ENCODE peak calls at places on chromosomes 12 and 14, in eight cellular contexts. One of them, this sample, is unnamed.

GRCh38 chr14:91361236-91361811 is 56.3 kb downstream of the CCDC88C start:
- DNase-seq in BJ: no peak
- DNase-seq in activated naive CD4-positive, alpha-beta T cell: no peak
- DNase-seq in activated gamma-delta T cell treated with anti-CD3 and anti-CD28 coated beads, Interleukin-2, amount 50 U/mL, for 16 hours: no peak
- DNase-seq in HL-60: peak; percentile 97
- DNase-seq in HepG2: peak; percentile 61
- DNase-seq in CD8-positive, alpha-beta T cell: no peak
- DNase-seq in OCI-LY7: no peak
- DNase-seq in this sample: no peak

GRCh38 chr14:84036863-84037262 is 1493.1 kb upstream of the FLRT2 start:
- DNase-seq in BJ: peak; percentile 26
- DNase-seq in activated naive CD4-positive, alpha-beta T cell: no peak
- DNase-seq in activated gamma-delta T cell treated with anti-CD3 and anti-CD28 coated beads, Interleukin-2, amount 50 U/mL, for 16 hours: no peak
- DNase-seq in HL-60: peak; percentile 70
- DNase-seq in HepG2: no peak
- DNase-seq in CD8-positive, alpha-beta T cell: no peak
- DNase-seq in OCI-LY7: no peak
- DNase-seq in this sample: no peak

GRCh38 chr12:130664772-130665171 is 51.3 kb downstream of the RIMBP2 start:
- DNase-seq in BJ: no peak
- DNase-seq in activated naive CD4-positive, alpha-beta T cell: no peak
- DNase-seq in activated gamma-delta T cell treated with anti-CD3 and anti-CD28 coated beads, Interleukin-2, amount 50 U/mL, for 16 hours: no peak
- DNase-seq in HL-60: no peak
- DNase-seq in HepG2: no peak
- DNase-seq in CD8-positive, alpha-beta T cell: no peak
- DNase-seq in OCI-LY7: no peak
- DNase-seq in this sample: no peak

GRCh38 chr12:72273851-72274284 is 1.7 kb downstream of the TRHDE start:
- DNase-seq in BJ: no peak
- DNase-seq in activated naive CD4-positive, alpha-beta T cell: no peak
- DNase-seq in activated gamma-delta T cell treated with anti-CD3 and anti-CD28 coated beads, Interleukin-2, amount 50 U/mL, for 16 hours: no peak
- DNase-seq in HL-60: no peak
- DNase-seq in HepG2: no peak
- DNase-seq in CD8-positive, alpha-beta T cell: no peak
- DNase-seq in OCI-LY7: no peak
- DNase-seq in this sample: no peak

GRCh38 chr12:2295941-2296461 is 243.2 kb downstream of the CACNA1C start:
- DNase-seq in BJ: peak; percentile 56
- DNase-seq in activated naive CD4-positive, alpha-beta T cell: no peak
- DNase-seq in activated gamma-delta T cell treated with anti-CD3 and anti-CD28 coated beads, Interleukin-2, amount 50 U/mL, for 16 hours: no peak
- DNase-seq in HL-60: peak; percentile 47
- DNase-seq in HepG2: no peak
- DNase-seq in CD8-positive, alpha-beta T cell: no peak
- DNase-seq in OCI-LY7: peak; percentile 16
- DNase-seq in this sample: no peak

GRCh38 chr14:25516838-25517237 is 466.9 kb upstream of the STXBP6 start:
- DNase-seq in BJ: no peak
- DNase-seq in activated naive CD4-positive, alpha-beta T cell: no peak
- DNase-seq in activated gamma-delta T cell treated with anti-CD3 and anti-CD28 coated beads, Interleukin-2, amount 50 U/mL, for 16 hours: no peak
- DNase-seq in HL-60: no peak
- DNase-seq in HepG2: no peak
- DNase-seq in CD8-positive, alpha-beta T cell: no peak
- DNase-seq in OCI-LY7: no peak
- DNase-seq in this sample: no peak

GRCh38 chr12:121084229-121084628 is 45.2 kb upstream of the OASL start:
- DNase-seq in BJ: no peak
- DNase-seq in activated naive CD4-positive, alpha-beta T cell: no peak
- DNase-seq in activated gamma-delta T cell treated with anti-CD3 and anti-CD28 coated beads, Interleukin-2, amount 50 U/mL, for 16 hours: no peak
- DNase-seq in HL-60: no peak
- DNase-seq in HepG2: no peak
- DNase-seq in CD8-positive, alpha-beta T cell: no peak
- DNase-seq in OCI-LY7: no peak
- DNase-seq in this sample: no peak

GRCh38 chr14:99320621-99321235 is 48.7 kb upstream of the BCL11B start:
- DNase-seq in BJ: no peak
- DNase-seq in activated naive CD4-positive, alpha-beta T cell: no peak
- DNase-seq in activated gamma-delta T cell treated with anti-CD3 and anti-CD28 coated beads, Interleukin-2, amount 50 U/mL, for 16 hours: no peak
- DNase-seq in HL-60: no peak
- DNase-seq in HepG2: no peak
- DNase-seq in CD8-positive, alpha-beta T cell: no peak
- DNase-seq in OCI-LY7: no peak
- DNase-seq in this sample: no peak

GRCh38 chr12:110922652-110923051 is 2.3 kb upstream of the MYL2 start:
- DNase-seq in BJ: no peak
- DNase-seq in activated naive CD4-positive, alpha-beta T cell: no peak
- DNase-seq in activated gamma-delta T cell treated with anti-CD3 and anti-CD28 coated beads, Interleukin-2, amount 50 U/mL, for 16 hours: no peak
- DNase-seq in HL-60: no peak
- DNase-seq in HepG2: no peak
- DNase-seq in CD8-positive, alpha-beta T cell: no peak
- DNase-seq in OCI-LY7: no peak
- DNase-seq in this sample: no peak

GRCh38 chr12:55736780-55737580 is 5.9 kb upstream of the GDF11 start:
- DNase-seq in BJ: no peak
- DNase-seq in activated naive CD4-positive, alpha-beta T cell: no peak
- DNase-seq in activated gamma-delta T cell treated with anti-CD3 and anti-CD28 coated beads, Interleukin-2, amount 50 U/mL, for 16 hours: no peak
- DNase-seq in HL-60: peak; percentile 74
- DNase-seq in HepG2: peak; percentile 84
- DNase-seq in CD8-positive, alpha-beta T cell: peak; percentile 73
- DNase-seq in OCI-LY7: peak; percentile 71
- DNase-seq in this sample: peak; percentile 60

GRCh38 chr14:38389666-38390065 is 133.8 kb upstream of the CLEC14A start:
- DNase-seq in BJ: no peak
- DNase-seq in activated naive CD4-positive, alpha-beta T cell: no peak
- DNase-seq in activated gamma-delta T cell treated with anti-CD3 and anti-CD28 coated beads, Interleukin-2, amount 50 U/mL, for 16 hours: no peak
- DNase-seq in HL-60: no peak
- DNase-seq in HepG2: no peak
- DNase-seq in CD8-positive, alpha-beta T cell: no peak
- DNase-seq in OCI-LY7: no peak
- DNase-seq in this sample: no peak

GRCh38 chr12:84787253-84787652 is 125.3 kb downstream of the SLC6A15 start:
- DNase-seq in BJ: no peak
- DNase-seq in activated naive CD4-positive, alpha-beta T cell: no peak
- DNase-seq in activated gamma-delta T cell treated with anti-CD3 and anti-CD28 coated beads, Interleukin-2, amount 50 U/mL, for 16 hours: no peak
- DNase-seq in HL-60: no peak
- DNase-seq in HepG2: no peak
- DNase-seq in CD8-positive, alpha-beta T cell: no peak
- DNase-seq in OCI-LY7: no peak
- DNase-seq in this sample: no peak

GRCh38 chr14:100439781-100440180 is 116.6 kb downstream of the SLC25A47 start:
- DNase-seq in BJ: no peak
- DNase-seq in activated naive CD4-positive, alpha-beta T cell: no peak
- DNase-seq in activated gamma-delta T cell treated with anti-CD3 and anti-CD28 coated beads, Interleukin-2, amount 50 U/mL, for 16 hours: no peak
- DNase-seq in HL-60: no peak
- DNase-seq in HepG2: no peak
- DNase-seq in CD8-positive, alpha-beta T cell: no peak
- DNase-seq in OCI-LY7: no peak
- DNase-seq in this sample: peak; percentile 12

GRCh38 chr14:29215853-29216252 is 449.3 kb downstream of the FOXG1 start:
- DNase-seq in BJ: no peak
- DNase-seq in activated naive CD4-positive, alpha-beta T cell: no peak
- DNase-seq in activated gamma-delta T cell treated with anti-CD3 and anti-CD28 coated beads, Interleukin-2, amount 50 U/mL, for 16 hours: no peak
- DNase-seq in HL-60: no peak
- DNase-seq in HepG2: no peak
- DNase-seq in CD8-positive, alpha-beta T cell: no peak
- DNase-seq in OCI-LY7: no peak
- DNase-seq in this sample: no peak

GRCh38 chr12:129657179-129657578 is 246.6 kb downstream of the TMEM132D start:
- DNase-seq in BJ: no peak
- DNase-seq in activated naive CD4-positive, alpha-beta T cell: no peak
- DNase-seq in activated gamma-delta T cell treated with anti-CD3 and anti-CD28 coated beads, Interleukin-2, amount 50 U/mL, for 16 hours: no peak
- DNase-seq in HL-60: no peak
- DNase-seq in HepG2: no peak
- DNase-seq in CD8-positive, alpha-beta T cell: no peak
- DNase-seq in OCI-LY7: no peak
- DNase-seq in this sample: no peak

GRCh38 chr12:108730337-108731104 is 797 bp downstream of the CORO1C start:
- DNase-seq in BJ: no peak
- DNase-seq in activated naive CD4-positive, alpha-beta T cell: no peak
- DNase-seq in activated gamma-delta T cell treated with anti-CD3 and anti-CD28 coated beads, Interleukin-2, amount 50 U/mL, for 16 hours: no peak
- DNase-seq in HL-60: peak; percentile 74
- DNase-seq in HepG2: peak; percentile 54
- DNase-seq in CD8-positive, alpha-beta T cell: peak; percentile 59
- DNase-seq in OCI-LY7: peak; percentile 69
- DNase-seq in this sample: peak; percentile 53

GRCh38 chr14:95953111-95953724 is 76.6 kb downstream of the TUNAR start:
- DNase-seq in BJ: no peak
- DNase-seq in activated naive CD4-positive, alpha-beta T cell: no peak
- DNase-seq in activated gamma-delta T cell treated with anti-CD3 and anti-CD28 coated beads, Interleukin-2, amount 50 U/mL, for 16 hours: no peak
- DNase-seq in HL-60: no peak
- DNase-seq in HepG2: no peak
- DNase-seq in CD8-positive, alpha-beta T cell: no peak
- DNase-seq in OCI-LY7: peak; percentile 23
- DNase-seq in this sample: no peak

GRCh38 chr12:109927622-109928021 is 27.5 kb downstream of the TCHP start:
- DNase-seq in BJ: no peak
- DNase-seq in activated naive CD4-positive, alpha-beta T cell: no peak
- DNase-seq in activated gamma-delta T cell treated with anti-CD3 and anti-CD28 coated beads, Interleukin-2, amount 50 U/mL, for 16 hours: peak; percentile 6
- DNase-seq in HL-60: peak; percentile 40
- DNase-seq in HepG2: peak; percentile 44
- DNase-seq in CD8-positive, alpha-beta T cell: peak; percentile 55
- DNase-seq in OCI-LY7: peak; percentile 46
- DNase-seq in this sample: no peak

GRCh38 chr14:54207476-54207875 is 189.3 kb upstream of the CDKN3 start:
- DNase-seq in BJ: no peak
- DNase-seq in activated naive CD4-positive, alpha-beta T cell: no peak
- DNase-seq in activated gamma-delta T cell treated with anti-CD3 and anti-CD28 coated beads, Interleukin-2, amount 50 U/mL, for 16 hours: no peak
- DNase-seq in HL-60: no peak
- DNase-seq in HepG2: no peak
- DNase-seq in CD8-positive, alpha-beta T cell: no peak
- DNase-seq in OCI-LY7: no peak
- DNase-seq in this sample: no peak

GRCh38 chr12:94245984-94246383 is 97.6 kb downstream of the PLXNC1 start:
- DNase-seq in BJ: no peak
- DNase-seq in activated naive CD4-positive, alpha-beta T cell: no peak
- DNase-seq in activated gamma-delta T cell treated with anti-CD3 and anti-CD28 coated beads, Interleukin-2, amount 50 U/mL, for 16 hours: no peak
- DNase-seq in HL-60: peak; percentile 57
- DNase-seq in HepG2: no peak
- DNase-seq in CD8-positive, alpha-beta T cell: no peak
- DNase-seq in OCI-LY7: no peak
- DNase-seq in this sample: no peak

GRCh38 chr14:77053046-77053841 is 24.7 kb upstream of the IRF2BPL start:
- DNase-seq in BJ: no peak
- DNase-seq in activated naive CD4-positive, alpha-beta T cell: peak; percentile 68
- DNase-seq in activated gamma-delta T cell treated with anti-CD3 and anti-CD28 coated beads, Interleukin-2, amount 50 U/mL, for 16 hours: peak; percentile 68
- DNase-seq in HL-60: peak; percentile 29
- DNase-seq in HepG2: peak; percentile 70
- DNase-seq in CD8-positive, alpha-beta T cell: peak; percentile 89
- DNase-seq in OCI-LY7: peak; percentile 86
- DNase-seq in this sample: peak; percentile 36

GRCh38 chr14:52873694-52874093 is 77.2 kb downstream of the FERMT2 start:
- DNase-seq in BJ: no peak
- DNase-seq in activated naive CD4-positive, alpha-beta T cell: no peak
- DNase-seq in activated gamma-delta T cell treated with anti-CD3 and anti-CD28 coated beads, Interleukin-2, amount 50 U/mL, for 16 hours: no peak
- DNase-seq in HL-60: no peak
- DNase-seq in HepG2: no peak
- DNase-seq in CD8-positive, alpha-beta T cell: no peak
- DNase-seq in OCI-LY7: no peak
- DNase-seq in this sample: no peak

GRCh38 chr12:84502907-84503787 is 409.5 kb downstream of the SLC6A15 start:
- DNase-seq in BJ: no peak
- DNase-seq in activated naive CD4-positive, alpha-beta T cell: no peak
- DNase-seq in activated gamma-delta T cell treated with anti-CD3 and anti-CD28 coated beads, Interleukin-2, amount 50 U/mL, for 16 hours: no peak
- DNase-seq in HL-60: peak; percentile 32
- DNase-seq in HepG2: peak; percentile 16
- DNase-seq in CD8-positive, alpha-beta T cell: no peak
- DNase-seq in OCI-LY7: peak; percentile 37
- DNase-seq in this sample: peak; percentile 1

GRCh38 chr12:124821252-124822200 is 42.1 kb downstream of the SCARB1 start:
- DNase-seq in BJ: no peak
- DNase-seq in activated naive CD4-positive, alpha-beta T cell: no peak
- DNase-seq in activated gamma-delta T cell treated with anti-CD3 and anti-CD28 coated beads, Interleukin-2, amount 50 U/mL, for 16 hours: no peak
- DNase-seq in HL-60: no peak
- DNase-seq in HepG2: peak; percentile 96
- DNase-seq in CD8-positive, alpha-beta T cell: no peak
- DNase-seq in OCI-LY7: no peak
- DNase-seq in this sample: no peak

GRCh38 chr14:49970474-49971147 is 77.7 kb downstream of the ARF6 start:
- DNase-seq in BJ: no peak
- DNase-seq in activated naive CD4-positive, alpha-beta T cell: no peak
- DNase-seq in activated gamma-delta T cell treated with anti-CD3 and anti-CD28 coated beads, Interleukin-2, amount 50 U/mL, for 16 hours: no peak
- DNase-seq in HL-60: no peak
- DNase-seq in HepG2: no peak
- DNase-seq in CD8-positive, alpha-beta T cell: no peak
- DNase-seq in OCI-LY7: peak; percentile 48
- DNase-seq in this sample: no peak

GRCh38 chr12:89472508-89472907 is 52.1 kb downstream of the GALNT4 start:
- DNase-seq in BJ: no peak
- DNase-seq in activated naive CD4-positive, alpha-beta T cell: no peak
- DNase-seq in activated gamma-delta T cell treated with anti-CD3 and anti-CD28 coated beads, Interleukin-2, amount 50 U/mL, for 16 hours: no peak
- DNase-seq in HL-60: no peak
- DNase-seq in HepG2: no peak
- DNase-seq in CD8-positive, alpha-beta T cell: no peak
- DNase-seq in OCI-LY7: no peak
- DNase-seq in this sample: no peak

GRCh38 chr14:95495538-95496025 is 20.9 kb downstream of the SYNE3 start:
- DNase-seq in BJ: no peak
- DNase-seq in activated naive CD4-positive, alpha-beta T cell: no peak
- DNase-seq in activated gamma-delta T cell treated with anti-CD3 and anti-CD28 coated beads, Interleukin-2, amount 50 U/mL, for 16 hours: no peak
- DNase-seq in HL-60: peak; percentile 77
- DNase-seq in HepG2: no peak
- DNase-seq in CD8-positive, alpha-beta T cell: no peak
- DNase-seq in OCI-LY7: peak; percentile 87
- DNase-seq in this sample: no peak

GRCh38 chr12:666766-667308 is 3.6 kb upstream of the NINJ2 start:
- DNase-seq in BJ: peak; percentile 60
- DNase-seq in activated naive CD4-positive, alpha-beta T cell: no peak
- DNase-seq in activated gamma-delta T cell treated with anti-CD3 and anti-CD28 coated beads, Interleukin-2, amount 50 U/mL, for 16 hours: no peak
- DNase-seq in HL-60: no peak
- DNase-seq in HepG2: no peak
- DNase-seq in CD8-positive, alpha-beta T cell: no peak
- DNase-seq in OCI-LY7: no peak
- DNase-seq in this sample: no peak

GRCh38 chr14:74793506-74794155 is 30.5 kb downstream of the YLPM1 start:
- DNase-seq in BJ: no peak
- DNase-seq in activated naive CD4-positive, alpha-beta T cell: no peak
- DNase-seq in activated gamma-delta T cell treated with anti-CD3 and anti-CD28 coated beads, Interleukin-2, amount 50 U/mL, for 16 hours: no peak
- DNase-seq in HL-60: no peak
- DNase-seq in HepG2: no peak
- DNase-seq in CD8-positive, alpha-beta T cell: no peak
- DNase-seq in OCI-LY7: peak; percentile 16
- DNase-seq in this sample: no peak

GRCh38 chr12:78403136-78403535 is 461.4 kb upstream of the SYT1 start:
- DNase-seq in BJ: peak; percentile 56
- DNase-seq in activated naive CD4-positive, alpha-beta T cell: no peak
- DNase-seq in activated gamma-delta T cell treated with anti-CD3 and anti-CD28 coated beads, Interleukin-2, amount 50 U/mL, for 16 hours: no peak
- DNase-seq in HL-60: no peak
- DNase-seq in HepG2: no peak
- DNase-seq in CD8-positive, alpha-beta T cell: no peak
- DNase-seq in OCI-LY7: no peak
- DNase-seq in this sample: no peak

GRCh38 chr12:8823565-8824300 is 1.3 kb downstream of the A2ML1 start:
- DNase-seq in BJ: no peak
- DNase-seq in activated naive CD4-positive, alpha-beta T cell: no peak
- DNase-seq in activated gamma-delta T cell treated with anti-CD3 and anti-CD28 coated beads, Interleukin-2, amount 50 U/mL, for 16 hours: no peak
- DNase-seq in HL-60: peak; percentile 3
- DNase-seq in HepG2: no peak
- DNase-seq in CD8-positive, alpha-beta T cell: no peak
- DNase-seq in OCI-LY7: peak; percentile 66
- DNase-seq in this sample: no peak

GRCh38 chr12:96134200-96134599 is 60.0 kb upstream of the ELK3 start:
- DNase-seq in BJ: no peak
- DNase-seq in activated naive CD4-positive, alpha-beta T cell: no peak
- DNase-seq in activated gamma-delta T cell treated with anti-CD3 and anti-CD28 coated beads, Interleukin-2, amount 50 U/mL, for 16 hours: no peak
- DNase-seq in HL-60: no peak
- DNase-seq in HepG2: no peak
- DNase-seq in CD8-positive, alpha-beta T cell: no peak
- DNase-seq in OCI-LY7: no peak
- DNase-seq in this sample: no peak

GRCh38 chr14:40362856-40363255 is 930.6 kb upstream of the FBXO33 start:
- DNase-seq in BJ: no peak
- DNase-seq in activated naive CD4-positive, alpha-beta T cell: no peak
- DNase-seq in activated gamma-delta T cell treated with anti-CD3 and anti-CD28 coated beads, Interleukin-2, amount 50 U/mL, for 16 hours: no peak
- DNase-seq in HL-60: no peak
- DNase-seq in HepG2: no peak
- DNase-seq in CD8-positive, alpha-beta T cell: no peak
- DNase-seq in OCI-LY7: no peak
- DNase-seq in this sample: no peak

GRCh38 chr12:19959353-19959752 is 409.0 kb upstream of the PDE3A start:
- DNase-seq in BJ: no peak
- DNase-seq in activated naive CD4-positive, alpha-beta T cell: no peak
- DNase-seq in activated gamma-delta T cell treated with anti-CD3 and anti-CD28 coated beads, Interleukin-2, amount 50 U/mL, for 16 hours: no peak
- DNase-seq in HL-60: no peak
- DNase-seq in HepG2: no peak
- DNase-seq in CD8-positive, alpha-beta T cell: no peak
- DNase-seq in OCI-LY7: no peak
- DNase-seq in this sample: no peak